ENCODE peak calls at places on chromosomes 2 and 18, in seven cellular contexts. J, D, I, Z, Q, H and W are unnamed samples.

GRCh38 chr2:8564475-8564874 is 117.4 kb upstream of the ID2 start:
- DNase-seq in Z (peak), I (no peak), Q (no peak), D (no peak), H (no peak), J (no peak), W (no peak)

GRCh38 chr18:73244411-73244810 is 376.6 kb upstream of the NETO1 start:
- DNase-seq in Q (no peak), H (no peak), Z (no peak), I (no peak), D (peak), J (no peak), W (no peak)

GRCh38 chr2:75192496-75192895 is 6.8 kb downstream of the TACR1 start:
- DNase-seq in Z (no peak), J (no peak), H (no peak), I (no peak), D (no peak), Q (no peak), W (no peak)

GRCh38 chr2:132804045-132804444 is 134.0 kb upstream of the LYPD1 start:
- DNase-seq in Q (peak), H (no peak), D (peak), J (no peak), Z (no peak), I (peak), W (no peak)

GRCh38 chr2:9315280-9315847 is 108.0 kb downstream of the ITGB1BP1 start:
- DNase-seq in Q (peak), J (no peak), Z (no peak), H (no peak), I (no peak), D (no peak), W (peak)

GRCh38 chr18:78927156-78927555 is 52.5 kb upstream of the SALL3 start:
- DNase-seq in I (no peak), Q (no peak), D (no peak), J (no peak), H (no peak), Z (no peak), W (no peak)

GRCh38 chr2:30661173-30662107 is 145.8 kb downstream of the CAPN13 start:
- DNase-seq in I (no peak), D (no peak), J (no peak), H (no peak), Q (no peak), Z (no peak), W (no peak)

GRCh38 chr2:37869756-37870155 is 55.3 kb upstream of the RMDN2 start:
- DNase-seq in H (no peak), Q (no peak), J (no peak), D (peak), Z (no peak), I (no peak), W (no peak)

GRCh38 chr2:143617803-143618415 is 488.7 kb downstream of the ARHGAP15 start:
- DNase-seq in Q (no peak), I (no peak), D (no peak), Z (no peak), H (no peak), J (no peak), W (no peak)

GRCh38 chr2:71277159-71277498 is 50.2 kb upstream of the PAIP2B start:
- DNase-seq in H (no peak), Z (no peak), D (no peak), J (no peak), Q (no peak), I (no peak), W (no peak)
- H3K27ac ChIP-seq in H (peak), Z (peak), D (no peak), J (peak), Q (no peak), I (peak), W (no peak)

GRCh38 chr2:85399183-85399455 is 11.0 kb downstream of the CAPG start:
- DNase-seq in Q (no peak), D (no peak), I (no peak), H (no peak), Z (no peak), J (no peak), W (no peak)

GRCh38 chr2:85400951-85401805 is 9.0 kb downstream of the CAPG start:
- DNase-seq in H (peak), D (no peak), J (no peak), Q (no peak), I (no peak), Z (no peak), W (no peak)

GRCh38 chr2:85400541-85400940 is 9.6 kb downstream of the CAPG start:
- DNase-seq in J (no peak), Q (no peak), Z (no peak), H (peak), D (no peak), I (no peak), W (no peak)

GRCh38 chr2:85400023-85400422 is 10.1 kb downstream of the CAPG start:
- DNase-seq in Z (peak), I (no peak), Q (no peak), J (no peak), H (peak), D (no peak), W (no peak)

DNA sequence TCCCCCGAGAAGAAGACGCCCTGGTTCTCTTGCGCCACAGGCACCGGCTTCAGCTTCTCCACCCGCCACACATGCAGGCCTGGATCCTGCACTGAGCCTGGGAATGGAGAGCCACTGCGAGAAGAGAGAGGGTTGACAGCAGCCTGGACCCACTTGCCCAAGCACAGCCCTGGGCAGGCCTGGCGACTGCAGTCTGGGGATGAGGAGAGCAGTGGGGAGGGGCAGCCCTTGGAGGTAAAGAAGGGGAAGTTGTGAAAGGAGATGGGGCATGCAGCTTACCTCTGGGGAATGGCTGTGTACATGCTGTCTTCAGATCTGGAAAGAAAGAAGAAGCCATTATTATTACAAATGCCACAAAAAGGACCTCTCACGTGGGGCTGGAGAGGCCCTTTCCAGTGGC is 8.3 kb downstream of the CAPG start:
- DNase-seq in D (no peak), Z (no peak), J (no peak), Q (no peak), I (no peak), H (peak), W (no peak)
- H3K27ac ChIP-seq in D (no peak), Z (no peak), J (no peak), Q (no peak), I (no peak), H (peak), W (no peak)

GRCh38 chr18:10404148-10404547 is 50.3 kb upstream of the APCDD1 start:
- DNase-seq in J (no peak), D (no peak), I (no peak), H (no peak), Q (no peak), Z (no peak), W (no peak)
- H3K27ac ChIP-seq in J (peak), D (no peak), I (no peak), H (peak), Q (no peak), Z (peak), W (no peak)

GRCh38 chr18:51654441-51655326 is 457.2 kb upstream of the MEX3C start:
- DNase-seq in H (no peak), J (no peak), Q (no peak), I (no peak), D (no peak), Z (no peak), W (no peak)

GRCh38 chr18:51658436-51658835 is 461.0 kb upstream of the MEX3C start:
- DNase-seq in H (no peak), J (no peak), Z (no peak), I (no peak), Q (no peak), D (no peak), W (no peak)

GRCh38 chr18:51656249-51656648 is 458.8 kb upstream of the MEX3C start:
- DNase-seq in D (no peak), H (no peak), Q (no peak), Z (no peak), I (no peak), J (no peak), W (no peak)

GRCh38 chr18:51653507-51654213 is 456.2 kb upstream of the MEX3C start:
- DNase-seq in Q (no peak), J (no peak), H (no peak), D (no peak), I (no peak), Z (no peak), W (no peak)

DNA sequence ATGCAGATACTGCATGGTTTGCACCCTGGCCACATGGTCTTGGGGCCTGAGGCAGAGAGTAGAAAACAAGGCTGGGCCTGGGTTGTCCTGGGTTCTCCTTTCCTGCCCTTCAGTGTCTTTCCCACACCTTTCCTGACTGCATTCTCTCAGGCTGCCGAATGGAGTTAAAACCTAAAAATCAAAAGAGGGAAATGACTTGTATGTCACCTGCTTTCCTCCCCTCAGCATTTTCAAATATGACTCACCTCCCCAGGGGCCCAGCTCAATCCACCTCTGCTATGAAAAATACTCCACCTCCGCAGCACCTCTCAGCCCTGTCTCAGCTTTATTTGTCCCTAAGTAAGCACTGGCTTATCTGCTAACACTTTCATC is 457.8 kb upstream of the MEX3C start:
- DNase-seq in Z (no peak), I (no peak), D (no peak), J (no peak), Q (no peak), H (no peak), W (no peak)
- H3K27ac ChIP-seq in Z (no peak), I (no peak), D (no peak), J (no peak), Q (no peak), H (no peak), W (no peak)

GRCh38 chr2:216107760-216108159 is 1.4 kb upstream of the XRCC5 start:
- DNase-seq in H (no peak), J (no peak), D (no peak), Z (no peak), I (no peak), Q (no peak), W (no peak)

GRCh38 chr2:216109962-216110614 is 940 bp downstream of the XRCC5 start:
- DNase-seq in Z (no peak), H (no peak), D (peak), I (no peak), J (no peak), Q (peak), W (no peak)

GRCh38 chr2:216108967-216109921 is at the start of gene XRCC5:
- DNase-seq in J (peak), Q (peak), Z (peak), I (peak), H (peak), D (peak), W (peak)

GRCh38 chr2:216107320-216107719 is 1.8 kb upstream of the XRCC5 start:
- DNase-seq in Z (no peak), I (no peak), J (no peak), H (no peak), Q (no peak), D (no peak), W (no peak)

GRCh38 chr2:216108310-216108966 is 710 bp upstream of the XRCC5 start:
- DNase-seq in Z (no peak), I (no peak), J (no peak), Q (no peak), D (no peak), H (no peak), W (peak)
- H3K27ac ChIP-seq in Z (peak), I (peak), J (no peak), Q (peak), D (peak), H (peak), W (no peak)